ENCODE peak calls at places on chromosomes 6 and 20, in nine cellular contexts. A, K, W, J, R, Z, N, L and U are unnamed samples.

GRCh38 chr6:142844065-142844755 is 100.8 kb downstream of the HIVEP2 start:
- DNase-seq in A (no peak), K (no peak), W (peak), J (no peak), R (no peak), Z (no peak), N (no peak), L (peak), U (no peak)

GRCh38 chr20:38608188-38608587 is 6.6 kb downstream of the ARHGAP40 start:
- DNase-seq in A (no peak), K (no peak), W (no peak), J (no peak), R (no peak), Z (no peak), N (no peak), L (no peak), U (no peak)

GRCh38 chr6:129369737-129370136 is 340.2 kb downstream of the ARHGAP18 start:
- DNase-seq in A (no peak), K (no peak), W (peak), J (no peak), R (no peak), Z (no peak), N (no peak), L (no peak), U (no peak)

GRCh38 chr6:39268721-39269120 is 39.4 kb upstream of the KCNK5 start:
- DNase-seq in A (no peak), K (no peak), W (no peak), J (no peak), R (peak), Z (no peak), N (no peak), L (no peak), U (no peak)

GRCh38 chr6:34178361-34179105 is 32.6 kb upstream of the GRM4 start:
- DNase-seq in A (no peak), K (no peak), W (no peak), J (no peak), R (no peak), Z (no peak), N (peak), L (no peak), U (no peak)

GRCh38 chr6:169975286-169975685 is 223.9 kb downstream of the ERMARD start:
- DNase-seq in A (no peak), K (no peak), W (no peak), J (no peak), R (no peak), Z (no peak), N (no peak), L (no peak), U (no peak)

GRCh38 chr6:84249724-84250123 is 22.3 kb upstream of the CEP162 start:
- DNase-seq in A (no peak), K (peak), W (peak), J (peak), R (peak), Z (no peak), N (no peak), L (no peak), U (no peak)

GRCh38 chr6:41640436-41640835 is 2.2 kb downstream of the MDFI start:
- DNase-seq in A (no peak), K (no peak), W (no peak), J (no peak), R (no peak), Z (no peak), N (no peak), L (no peak), U (no peak)

GRCh38 chr6:106913676-106914280 is 60.8 kb downstream of the CD24 start:
- DNase-seq in A (no peak), K (no peak), W (no peak), J (no peak), R (no peak), Z (no peak), N (no peak), L (no peak), U (no peak)

GRCh38 chr20:63434599-63435378 is 37.7 kb downstream of the KCNQ2 start:
- DNase-seq in A (peak), K (peak), W (peak), J (peak), R (peak), Z (peak), N (peak), L (peak), U (peak)

GRCh38 chr20:33719989-33720709 is at the start of gene PXMP4:
- DNase-seq in A (peak), K (peak), W (peak), J (peak), R (peak), Z (peak), N (peak), L (peak), U (peak)

GRCh38 chr6:15498640-15499039 is 164.2 kb downstream of the DTNBP1 start:
- DNase-seq in A (no peak), K (no peak), W (peak), J (no peak), R (no peak), Z (no peak), N (no peak), L (no peak), U (no peak)

GRCh38 chr20:59043698-59044097 is 1.1 kb upstream of the PRELID3B start:
- DNase-seq in A (peak), K (peak), W (no peak), J (peak), R (no peak), Z (no peak), N (no peak), L (no peak), U (no peak)

GRCh38 chr6:35552285-35552917 is 39.7 kb upstream of the TULP1 start:
- DNase-seq in A (peak), K (peak), W (peak), J (peak), R (peak), Z (peak), N (no peak), L (peak), U (peak)

GRCh38 chr6:35048631-35049083 is 92.5 kb downstream of the TCP11 start:
- DNase-seq in A (peak), K (no peak), W (peak), J (peak), R (no peak), Z (no peak), N (no peak), L (peak), U (no peak)

GRCh38 chr20:31788578-31788977 is 30.6 kb upstream of the MYLK2 start:
- DNase-seq in A (no peak), K (peak), W (peak), J (peak), R (peak), Z (no peak), N (no peak), L (no peak), U (no peak)

GRCh38 chr6:47103931-47104330 is 61.8 kb upstream of the ADGRF1 start:
- DNase-seq in A (no peak), K (peak), W (peak), J (peak), R (no peak), Z (no peak), N (no peak), L (peak), U (no peak)

GRCh38 chr6:109095821-109096084 is 446 bp downstream of the CEP57L1 start:
- DNase-seq in A (no peak), K (no peak), W (no peak), J (no peak), R (no peak), Z (no peak), N (no peak), L (no peak), U (no peak)

GRCh38 chr6:22800451-22800850 is 231.1 kb downstream of the HDGFL1 start:
- DNase-seq in A (no peak), K (no peak), W (no peak), J (no peak), R (no peak), Z (no peak), N (no peak), L (no peak), U (no peak)

GRCh38 chr6:27650620-27651370 is 177.9 kb upstream of the ZNF184 start:
- DNase-seq in A (peak), K (no peak), W (peak), J (no peak), R (peak), Z (no peak), N (no peak), L (peak), U (no peak)

GRCh38 chr6:34241351-34242215 is 4.9 kb downstream of the HMGA1 start:
- DNase-seq in A (no peak), K (peak), W (no peak), J (no peak), R (no peak), Z (no peak), N (no peak), L (no peak), U (no peak)

GRCh38 chr6:29800254-29800653 is 27.4 kb upstream of the HLA-G start:
- DNase-seq in A (no peak), K (no peak), W (no peak), J (no peak), R (no peak), Z (no peak), N (no peak), L (no peak), U (no peak)

GRCh38 chr6:57267586-57268293 is 45.6 kb upstream of the RAB23 start:
- DNase-seq in A (peak), K (peak), W (peak), J (peak), R (peak), Z (peak), N (no peak), L (peak), U (no peak)

GRCh38 chr20:47876348-47877056 is 91.2 kb upstream of the SULF2 start:
- DNase-seq in A (no peak), K (no peak), W (no peak), J (no peak), R (no peak), Z (no peak), N (no peak), L (no peak), U (no peak)

GRCh38 chr6:119205911-119206617 is 127.6 kb upstream of the FAM184A start:
- DNase-seq in A (no peak), K (no peak), W (no peak), J (no peak), R (no peak), Z (no peak), N (no peak), L (no peak), U (no peak)

GRCh38 chr20:59007758-59008511 is 881 bp upstream of the CTSZ start:
- DNase-seq in A (peak), K (no peak), W (no peak), J (no peak), R (no peak), Z (no peak), N (no peak), L (no peak), U (no peak)

GRCh38 chr6:143236151-143236788 is 175.6 kb downstream of the AIG1 start:
- DNase-seq in A (no peak), K (peak), W (peak), J (peak), R (peak), Z (no peak), N (no peak), L (no peak), U (no peak)

GRCh38 chr20:62137092-62137384 is 6.2 kb downstream of the PSMA7 start:
- DNase-seq in A (no peak), K (no peak), W (no peak), J (no peak), R (no peak), Z (no peak), N (no peak), L (no peak), U (no peak)

GRCh38 chr20:41923604-41924003 is 305.4 kb upstream of the CHD6 start:
- DNase-seq in A (no peak), K (no peak), W (no peak), J (no peak), R (no peak), Z (no peak), N (no peak), L (no peak), U (no peak)